ENCODE peak calls at places on chromosomes 16 and 17, in ten cellular contexts. G is HepG2, Y is tibial nerve, X is pancreas, W is fibroblast of lung, U is ovary, R is heart right ventricle, S is MM.1S, Z is uterus, I is psoas muscle. A is an unnamed sample. For H3K9me3, the result is how much of the 10 kb centered on the place peaks cover.

GRCh38 chr16:51150159-51150893 is 744 bp downstream of the SALL1 start:
- DNase-seq in G (no peak), Y (no peak), X (no peak), W (no peak), U (peak), R (no peak), S (no peak), Z (peak), I (no peak), A (no peak)

GRCh38 chr17:73943416-73943770 is 260.1 kb upstream of the RPL38 start:
- DNase-seq in G (no peak), Y (no peak), X (no peak), W (no peak), U (no peak), R (no peak), S (no peak), Z (no peak), I (no peak), A (no peak)

GRCh38 chr17:50206604-50207293 is 5.3 kb upstream of the COL1A1 start:
- DNase-seq in G (no peak), Y (no peak), X (peak), W (peak), U (peak), R (peak), S (no peak), Z (peak), I (no peak), A (peak)

GRCh38 chr16:739560-740458 is 988 bp downstream of the CIAO3 start:
- DNase-seq in G (peak), Y (no peak), X (no peak), W (no peak), U (no peak), R (no peak), S (no peak), Z (no peak), I (no peak), A (no peak)

GRCh38 chr16:59179446-59180082 is 445.4 kb upstream of the GOT2 start:
- DNase-seq in G (peak), Y (no peak), X (no peak), W (peak), U (no peak), R (no peak), S (no peak), Z (no peak), I (no peak), A (no peak)

GRCh38 chr17:40347319-40348135 is 17.0 kb downstream of the GJD3 start:
- DNase-seq in G (no peak), Y (no peak), X (no peak), W (no peak), U (peak), R (no peak), S (no peak), Z (peak), I (no peak), A (no peak)

GRCh38 chr17:3751836-3752235 is 28.1 kb downstream of the HASPIN start:
- DNase-seq in G (no peak), Y (no peak), X (no peak), W (no peak), U (no peak), R (no peak), S (no peak), Z (no peak), I (no peak), A (no peak)

GRCh38 chr17:75525806-75526554 is 483 bp downstream of the LLGL2 start:
- DNase-seq in G (peak), Y (no peak), X (peak), W (no peak), U (peak), R (no peak), S (no peak), Z (no peak), I (no peak), A (no peak)

GRCh38 chr17:45132302-45132568 is at the start of gene PLCD3:
- DNase-seq in G (no peak), Y (no peak), X (no peak), W (no peak), U (no peak), R (no peak), S (peak), Z (no peak), I (no peak), A (no peak)

GRCh38 chr16:65111306-65111705 is 10.6 kb downstream of the CDH11 start:
- DNase-seq in G (no peak), Y (no peak), X (no peak), W (no peak), U (no peak), R (no peak), S (no peak), Z (no peak), I (no peak), A (no peak)

GRCh38 chr16:56936950-56937349 is 5.0 kb downstream of the HERPUD1 start:
- DNase-seq in G (no peak), Y (no peak), X (no peak), W (no peak), U (no peak), R (no peak), S (peak), Z (no peak), I (no peak), A (no peak)
- H3K27ac ChIP-seq in G (no peak), Y (no peak), X (no peak), W (no peak), U (no peak), R (no peak), S (peak), Z (no peak), I (no peak), A (no peak)

DNA sequence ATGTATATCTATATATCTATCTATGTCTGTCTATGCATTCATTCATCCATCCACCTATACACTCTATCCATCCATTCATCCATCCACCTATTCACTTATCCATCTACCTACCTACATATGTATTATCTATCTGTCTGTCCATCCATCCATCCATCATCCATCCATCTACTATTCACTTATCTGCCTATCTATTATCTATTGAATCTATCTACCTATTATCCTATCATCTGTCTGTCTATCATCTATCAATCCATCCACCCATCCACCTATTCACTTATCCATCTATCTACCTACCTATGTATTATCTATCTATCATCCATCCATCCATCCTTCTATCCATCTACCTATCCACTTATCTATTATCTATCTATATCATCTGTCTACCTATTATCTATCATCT is 302.3 kb downstream of the SHISA9 start:
- DNase-seq in G (no peak), Y (no peak), X (no peak), W (no peak), U (no peak), R (no peak), S (no peak), Z (no peak), I (no peak), A (no peak)
- TF ChIP-seq CTCF in G (no peak), Y (no peak), X (no peak), W (no peak), U (no peak), R (no peak), S (no peak), Z (no peak), I (no peak), A (no peak)

GRCh38 chr17:48790607-48791127 is 26.4 kb downstream of the TTLL6 start:
- DNase-seq in G (no peak), Y (no peak), X (no peak), W (no peak), U (no peak), R (no peak), S (no peak), Z (no peak), I (no peak), A (no peak)
- H3K9me3 ChIP-seq in G (under half), Y (under half), X (under half), W (under half), U (under half), R (under half), S (under half), Z (under half), I (under half), A (under half)

GRCh38 chr17:29838961-29839360 is 91.1 kb downstream of the SSH2 start:
- DNase-seq in G (no peak), Y (no peak), X (no peak), W (peak), U (no peak), R (peak), S (no peak), Z (no peak), I (no peak), A (no peak)

GRCh38 chr17:29835438-29836351 is 94.3 kb downstream of the SSH2 start:
- DNase-seq in G (no peak), Y (no peak), X (no peak), W (peak), U (no peak), R (no peak), S (no peak), Z (no peak), I (no peak), A (no peak)

GRCh38 chr17:29839656-29840055 is 90.4 kb downstream of the SSH2 start:
- DNase-seq in G (no peak), Y (no peak), X (no peak), W (no peak), U (no peak), R (no peak), S (no peak), Z (no peak), I (no peak), A (no peak)

GRCh38 chr17:29836643-29837042 is 93.4 kb downstream of the SSH2 start:
- DNase-seq in G (no peak), Y (no peak), X (no peak), W (peak), U (no peak), R (no peak), S (no peak), Z (no peak), I (no peak), A (no peak)

DNA sequence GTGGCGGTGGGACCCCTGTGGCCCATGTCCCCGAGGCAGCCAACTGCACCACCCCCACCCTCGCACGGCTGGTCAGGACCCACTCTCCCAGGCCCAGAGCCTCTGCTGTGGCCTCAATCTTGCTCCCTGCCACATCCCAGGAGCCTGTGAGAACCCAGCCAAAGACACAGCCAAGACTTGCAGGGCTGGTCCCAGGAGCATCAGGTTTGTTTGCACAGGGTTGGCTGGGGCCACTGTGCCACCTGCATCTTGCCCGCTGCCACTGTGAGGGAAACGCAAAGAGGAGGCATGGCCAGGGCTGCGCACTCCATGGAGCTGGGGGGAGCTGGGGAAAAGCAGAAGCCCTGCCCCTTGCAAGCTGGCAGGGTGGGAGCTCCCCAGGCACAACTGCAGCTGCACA is 92.5 kb downstream of the SSH2 start:
- DNase-seq in G (no peak), Y (no peak), X (no peak), W (no peak), U (no peak), R (no peak), S (no peak), Z (no peak), I (no peak), A (no peak)
- H3K27ac ChIP-seq in G (no peak), Y (no peak), X (no peak), W (no peak), U (no peak), R (no peak), S (no peak), Z (no peak), I (no peak), A (no peak)

GRCh38 chr17:58513391-58513912 is 986 bp downstream of the MTMR4 start:
- DNase-seq in G (no peak), Y (no peak), X (no peak), W (no peak), U (no peak), R (no peak), S (no peak), Z (no peak), I (no peak), A (no peak)
- TF ChIP-seq CTCF in G (no peak), Y (no peak), X (no peak), W (no peak), U (no peak), R (no peak), S (no peak), Z (no peak), I (no peak), A (no peak)

GRCh38 chr16:24378999-24379398 is 122.9 kb downstream of the CACNG3 start:
- DNase-seq in G (no peak), Y (no peak), X (no peak), W (no peak), U (no peak), R (no peak), S (no peak), Z (no peak), I (no peak), A (no peak)
- H3K9me3 ChIP-seq in G (half or more), Y (under half), X (under half), W (under half), U (under half), R (under half), S (under half), Z (under half), I (under half), A (under half)

GRCh38 chr17:41530062-41531048 is 2.2 kb upstream of the KRT19 start:
- DNase-seq in G (peak), Y (no peak), X (no peak), W (peak), U (no peak), R (no peak), S (no peak), Z (peak), I (no peak), A (peak)
- H3K27ac ChIP-seq in G (peak), Y (no peak), X (no peak), W (no peak), U (no peak), R (no peak), S (no peak), Z (peak), I (no peak), A (peak)

GRCh38 chr17:16875662-16876061 is 96.3 kb downstream of the TNFRSF13B start:
- DNase-seq in G (no peak), Y (no peak), X (no peak), W (no peak), U (no peak), R (no peak), S (no peak), Z (no peak), I (no peak), A (no peak)
- TF ChIP-seq CTCF in G (no peak), Y (no peak), X (no peak), W (no peak), U (no peak), R (no peak), S (no peak), Z (no peak), I (no peak), A (no peak)

GRCh38 chr16:72311426-72311825 is 139.5 kb upstream of the PMFBP1 start:
- DNase-seq in G (no peak), Y (no peak), X (no peak), W (no peak), U (no peak), R (no peak), S (no peak), Z (no peak), I (no peak), A (no peak)
- H3K9me3 ChIP-seq in G (under half), Y (under half), X (under half), W (under half), U (under half), R (under half), S (under half), Z (under half), I (under half), A (under half)

GRCh38 chr17:77371117-77371887 is 230.5 kb downstream of the SEC14L1 start:
- DNase-seq in G (no peak), Y (no peak), X (no peak), W (no peak), U (peak), R (no peak), S (peak), Z (no peak), I (peak), A (peak)
- H3K27ac ChIP-seq in G (peak), Y (peak), X (no peak), W (peak), U (peak), R (peak), S (peak), Z (peak), I (peak), A (no peak)